ENCODE peak calls at places on chromosome 10, in six cellular contexts. One of them, this sample, is unnamed.

GRCh38 chr10:77566914-77567566 is 70.6 kb downstream of the KCNMA1 start:
- DNase-seq in NCI-H1417: no peak
- DNase-seq in germinal center: no peak
- DNase-seq in activated CD8-positive, alpha-beta memory T cell treated with anti-CD3 and anti-CD28 coated beads, Interleukin-2, amount 50 U/mL, for 48 hours: no peak
- DNase-seq in hepatic stellate cell: no peak
- DNase-seq in colonic mucosa: no peak
- DNase-seq in this sample: no peak

GRCh38 chr10:69844698-69845097 is 43.0 kb downstream of the COL13A1 start:
- DNase-seq in germinal center: no peak
- DNase-seq in colonic mucosa: no peak
- DNase-seq in NCI-H1417: no peak
- DNase-seq in activated CD8-positive, alpha-beta memory T cell treated with anti-CD3 and anti-CD28 coated beads, Interleukin-2, amount 50 U/mL, for 48 hours: no peak
- DNase-seq in hepatic stellate cell: no peak
- DNase-seq in this sample: no peak

GRCh38 chr10:58404001-58404400 is 18.8 kb downstream of the TFAM start:
- DNase-seq in colonic mucosa: no peak
- DNase-seq in NCI-H1417: no peak
- DNase-seq in hepatic stellate cell: no peak
- DNase-seq in germinal center: no peak
- DNase-seq in activated CD8-positive, alpha-beta memory T cell treated with anti-CD3 and anti-CD28 coated beads, Interleukin-2, amount 50 U/mL, for 48 hours: no peak
- DNase-seq in this sample: no peak

GRCh38 chr10:71632200-71632820 is 87.3 kb downstream of the C10orf105 start:
- DNase-seq in germinal center: no peak
- DNase-seq in colonic mucosa: no peak
- DNase-seq in activated CD8-positive, alpha-beta memory T cell treated with anti-CD3 and anti-CD28 coated beads, Interleukin-2, amount 50 U/mL, for 48 hours: no peak
- DNase-seq in hepatic stellate cell: no peak
- DNase-seq in NCI-H1417: peak
- DNase-seq in this sample: no peak

GRCh38 chr10:56605043-56605442 is 244.0 kb upstream of the ZWINT start:
- DNase-seq in hepatic stellate cell: no peak
- DNase-seq in germinal center: no peak
- DNase-seq in activated CD8-positive, alpha-beta memory T cell treated with anti-CD3 and anti-CD28 coated beads, Interleukin-2, amount 50 U/mL, for 48 hours: no peak
- DNase-seq in colonic mucosa: no peak
- DNase-seq in NCI-H1417: no peak
- DNase-seq in this sample: no peak

GRCh38 chr10:119655566-119656001 is 4.4 kb downstream of the BAG3 start:
- DNase-seq in germinal center: no peak
- DNase-seq in NCI-H1417: no peak
- DNase-seq in colonic mucosa: peak
- DNase-seq in activated CD8-positive, alpha-beta memory T cell treated with anti-CD3 and anti-CD28 coated beads, Interleukin-2, amount 50 U/mL, for 48 hours: peak
- DNase-seq in hepatic stellate cell: peak
- DNase-seq in this sample: no peak

GRCh38 chr10:59517961-59518360 is 155.6 kb upstream of the FAM13C start:
- DNase-seq in germinal center: no peak
- DNase-seq in activated CD8-positive, alpha-beta memory T cell treated with anti-CD3 and anti-CD28 coated beads, Interleukin-2, amount 50 U/mL, for 48 hours: no peak
- DNase-seq in NCI-H1417: no peak
- DNase-seq in colonic mucosa: no peak
- DNase-seq in hepatic stellate cell: no peak
- DNase-seq in this sample: no peak

GRCh38 chr10:62844280-62845011 is 28.3 kb upstream of the EGR2 start:
- DNase-seq in colonic mucosa: no peak
- DNase-seq in NCI-H1417: no peak
- DNase-seq in germinal center: no peak
- DNase-seq in hepatic stellate cell: no peak
- DNase-seq in activated CD8-positive, alpha-beta memory T cell treated with anti-CD3 and anti-CD28 coated beads, Interleukin-2, amount 50 U/mL, for 48 hours: no peak
- DNase-seq in this sample: no peak

GRCh38 chr10:61733358-61733940 is 70.7 kb downstream of the CABCOCO1 start:
- DNase-seq in NCI-H1417: peak
- DNase-seq in colonic mucosa: no peak
- DNase-seq in activated CD8-positive, alpha-beta memory T cell treated with anti-CD3 and anti-CD28 coated beads, Interleukin-2, amount 50 U/mL, for 48 hours: no peak
- DNase-seq in hepatic stellate cell: peak
- DNase-seq in germinal center: no peak
- DNase-seq in this sample: no peak

GRCh38 chr10:74851834-74852233 is 25.4 kb downstream of the KAT6B start:
- DNase-seq in NCI-H1417: peak
- DNase-seq in germinal center: no peak
- DNase-seq in activated CD8-positive, alpha-beta memory T cell treated with anti-CD3 and anti-CD28 coated beads, Interleukin-2, amount 50 U/mL, for 48 hours: no peak
- DNase-seq in colonic mucosa: no peak
- DNase-seq in hepatic stellate cell: no peak
- DNase-seq in this sample: no peak

GRCh38 chr10:34507217-34507616 is 307.9 kb downstream of the PARD3 start:
- DNase-seq in colonic mucosa: no peak
- DNase-seq in NCI-H1417: peak
- DNase-seq in activated CD8-positive, alpha-beta memory T cell treated with anti-CD3 and anti-CD28 coated beads, Interleukin-2, amount 50 U/mL, for 48 hours: no peak
- DNase-seq in germinal center: no peak
- DNase-seq in hepatic stellate cell: no peak
- DNase-seq in this sample: no peak

GRCh38 chr10:122221958-122222357 is 49.1 kb upstream of the BTBD16 start:
- DNase-seq in germinal center: no peak
- DNase-seq in colonic mucosa: no peak
- DNase-seq in hepatic stellate cell: no peak
- DNase-seq in activated CD8-positive, alpha-beta memory T cell treated with anti-CD3 and anti-CD28 coated beads, Interleukin-2, amount 50 U/mL, for 48 hours: no peak
- DNase-seq in NCI-H1417: no peak
- DNase-seq in this sample: no peak

GRCh38 chr10:77392851-77393250 is 244.8 kb downstream of the KCNMA1 start:
- DNase-seq in germinal center: no peak
- DNase-seq in colonic mucosa: no peak
- DNase-seq in hepatic stellate cell: peak
- DNase-seq in activated CD8-positive, alpha-beta memory T cell treated with anti-CD3 and anti-CD28 coated beads, Interleukin-2, amount 50 U/mL, for 48 hours: no peak
- DNase-seq in NCI-H1417: peak
- DNase-seq in this sample: peak